ENCODE peak calls at places on chromosome X, in four cellular contexts. G, J, Z and D are unnamed samples.
A peak's percentile ranks its signal among the peaks of the same experiment; 100 is the strongest.

GRCh38 chrX:25544641-25545040 is 528.9 kb upstream of the ARX start:
- DNase-seq in Z (no peak), J (peak; percentile 63), G (no peak), D (no peak)

GRCh38 chrX:93346309-93346708 is 327.1 kb downstream of the NAP1L3 start:
- DNase-seq in G (no peak), Z (no peak), J (no peak), D (no peak)

GRCh38 chrX:120559799-120560198 is 963 bp downstream of the CUL4B start:
- DNase-seq in G (no peak), J (no peak), Z (no peak), D (no peak)

GRCh38 chrX:29690061-29690460 is 525.3 kb upstream of the MAGEB2 start:
- DNase-seq in Z (no peak), G (no peak), J (peak; percentile 72), D (peak; percentile 9)

GRCh38 chrX:151754042-151754419 is 19.5 kb downstream of the CNGA2 start:
- DNase-seq in J (peak; percentile 22), Z (no peak), G (no peak), D (peak; percentile 61)

GRCh38 chrX:49137492-49137891 is 14.0 kb upstream of the GPKOW start:
- DNase-seq in J (peak; percentile 13), G (no peak), Z (no peak), D (no peak)

GRCh38 chrX:11770320-11770719 is 12.3 kb downstream of the MSL3 start:
- DNase-seq in Z (no peak), J (peak; percentile 70), G (no peak), D (peak; percentile 21)

GRCh38 chrX:39000802-39001201 is 199.5 kb downstream of the MID1IP1 start:
- DNase-seq in Z (no peak), G (peak; percentile 61), J (no peak), D (peak; percentile 5)

GRCh38 chrX:70445876-70446275 is 1.2 kb downstream of the DLG3 start:
- DNase-seq in G (no peak), J (no peak), Z (no peak), D (no peak)

GRCh38 chrX:27680726-27681125 is 90.6 kb downstream of the DCAF8L2 start:
- DNase-seq in Z (no peak), J (peak; percentile 55), G (no peak), D (no peak)

GRCh38 chrX:71103110-71103983 is 3.2 kb downstream of the CXorf65 start:
- DNase-seq in G (no peak), Z (no peak), J (no peak), D (no peak)

GRCh38 chrX:40062525-40063193 is 35.1 kb downstream of the BCOR start:
- DNase-seq in G (no peak), J (no peak), Z (no peak), D (no peak)

GRCh38 chrX:40031861-40032422 is 65.8 kb downstream of the BCOR start:
- DNase-seq in J (no peak), Z (no peak), G (no peak), D (no peak)

GRCh38 chrX:53072418-53073114 is 9.6 kb upstream of the TSPYL2 start:
- DNase-seq in Z (no peak), J (no peak), G (no peak), D (no peak)

GRCh38 chrX:58025979-58026378 is 115.7 kb upstream of the ZXDA start:
- DNase-seq in Z (no peak), J (peak; percentile 18), G (no peak), D (peak; percentile 5)

GRCh38 chrX:119374736-119375135 is 24.4 kb upstream of the SLC25A43 start:
- DNase-seq in Z (no peak), G (peak; percentile 17), J (peak; percentile 16), D (peak; percentile 50)

GRCh38 chrX:131068945-131069719 is 11.0 kb downstream of the ARHGAP36 start:
- DNase-seq in G (no peak), Z (peak; percentile 69), J (peak; percentile 3), D (no peak)

GRCh38 chrX:19540076-19540475 is 24.8 kb upstream of the MAP3K15 start:
- DNase-seq in Z (no peak), J (no peak), G (no peak), D (no peak)

GRCh38 chrX:45769919-45770582 is 569.4 kb upstream of the DIPK2B start:
- DNase-seq in G (no peak), J (peak; percentile 91), Z (peak; percentile 15), D (peak; percentile 94)

GRCh38 chrX:24153175-24153795 is 3.8 kb downstream of the ZFX start:
- DNase-seq in J (no peak), Z (no peak), G (no peak), D (no peak)

GRCh38 chrX:104136241-104137019 is 20.4 kb downstream of the SLC25A53 start:
- DNase-seq in G (peak; percentile 61), J (peak; percentile 93), Z (peak; percentile 49), D (peak; percentile 78)

GRCh38 chrX:154368630-154369452 is 5.6 kb downstream of the FLNA start:
- DNase-seq in Z (no peak), J (peak; percentile 93), G (peak; percentile 78), D (peak; percentile 91)

GRCh38 chrX:40331353-40331752 is 233.6 kb upstream of the BCOR start:
- DNase-seq in Z (no peak), J (no peak), G (no peak), D (no peak)

GRCh38 chrX:389021-389441 is 2.3 kb upstream of the PPP2R3B start:
- DNase-seq in J (no peak), Z (no peak), G (no peak), D (no peak)

GRCh38 chrX:132094169-132094568 is 33.7 kb downstream of the FRMD7 start:
- DNase-seq in G (no peak), Z (no peak), J (no peak), D (no peak)

GRCh38 chrX:22063284-22063683 is 31.2 kb downstream of the PHEX start:
- DNase-seq in G (no peak), Z (no peak), J (peak; percentile 44), D (no peak)

GRCh38 chrX:49176421-49177326 is 5.0 kb downstream of the PLP2 start:
- DNase-seq in J (no peak), Z (no peak), G (no peak), D (no peak)

GRCh38 chrX:120568609-120569008 is 7.8 kb upstream of the CUL4B start:
- DNase-seq in Z (no peak), G (no peak), J (no peak), D (no peak)

GRCh38 chrX:119410027-119410819 is 11.1 kb downstream of the SLC25A43 start:
- DNase-seq in Z (no peak), J (peak; percentile 46), G (peak; percentile 43), D (peak; percentile 90)

GRCh38 chrX:11886745-11887144 is 128.7 kb downstream of the MSL3 start:
- DNase-seq in G (no peak), Z (no peak), J (peak; percentile 69), D (no peak)

GRCh38 chrX:150907474-150907873 is 9.0 kb upstream of the CD99L2 start:
- DNase-seq in Z (no peak), J (no peak), G (no peak), D (no peak)

GRCh38 chrX:110698696-110699095 is 96.9 kb downstream of the CHRDL1 start:
- DNase-seq in G (no peak), J (no peak), Z (no peak), D (no peak)

GRCh38 chrX:123731987-123732678 is 719 bp downstream of the THOC2 start:
- DNase-seq in Z (no peak), G (no peak), J (no peak), D (no peak)

GRCh38 chrX:54044877-54045328 is 630 bp upstream of the PHF8 start:
- DNase-seq in G (no peak), J (no peak), Z (no peak), D (no peak)

GRCh38 chrX:4314586-4314985 is 601.1 kb upstream of the PRKX start:
- DNase-seq in J (no peak), G (no peak), Z (no peak), D (no peak)
- TF ChIP-seq CTCF in J (no peak), G (no peak), Z (no peak), D (no peak)

GRCh38 chrX:64205735-64206491 is 405 bp upstream of the AMER1 start:
- DNase-seq in Z (peak; percentile 86), G (peak; percentile 72), J (peak; percentile 91), D (peak; percentile 90)
- TF ChIP-seq CTCF in Z (peak; percentile 27), G (no peak), J (no peak), D (no peak)

DNA sequence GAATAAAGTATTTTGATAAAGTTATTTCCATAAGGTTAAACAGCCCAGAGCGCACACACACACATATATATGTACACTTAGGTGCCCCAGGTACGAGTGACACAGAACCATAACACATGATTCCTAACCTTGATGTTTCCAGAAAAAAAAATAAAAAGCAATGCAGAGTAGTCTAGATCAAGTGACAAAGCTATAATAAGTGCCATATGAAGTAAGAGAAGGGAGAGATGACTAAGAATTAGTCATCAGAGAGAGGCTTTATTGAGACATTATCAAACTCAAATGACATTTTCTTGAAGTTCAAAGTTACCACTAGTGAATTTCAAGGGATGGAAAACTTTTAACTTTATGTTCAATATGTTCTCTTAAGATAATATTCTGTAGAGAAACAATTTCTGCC is 215.0 kb downstream of the HTR2C start:
- DNase-seq in J (no peak), G (no peak), Z (no peak), D (no peak)
- TF ChIP-seq CTCF in J (no peak), G (no peak), Z (no peak), D (no peak)

GRCh38 chrX:113741744-113742143 is 842.1 kb upstream of the HTR2C start:
- DNase-seq in Z (no peak), G (no peak), J (peak; percentile 55), D (no peak)
- TF ChIP-seq CTCF in Z (peak; percentile 64), G (no peak), J (peak; percentile 37), D (no peak)